ENCODE peak calls at places on chromosome 14, in five cellular contexts. One of them, this sample, is unnamed.

GRCh38 chr14:95380350-95381042 is 60.8 kb upstream of the CLMN start:
- DNase-seq in fibroblast of lung: no peak
- DNase-seq in NB4: no peak
- DNase-seq in GM23248: no peak
- DNase-seq in GM12865: no peak
- DNase-seq in this sample: no peak

GRCh38 chr14:32596390-32596789 is 267.3 kb downstream of the AKAP6 start:
- DNase-seq in GM23248: no peak
- DNase-seq in fibroblast of lung: no peak
- DNase-seq in NB4: no peak
- DNase-seq in GM12865: no peak
- DNase-seq in this sample: no peak

GRCh38 chr14:24315807-24316596 is 4.7 kb downstream of the LTB4R start:
- DNase-seq in GM12865: no peak
- DNase-seq in fibroblast of lung: no peak
- DNase-seq in GM23248: peak; percentile 36
- DNase-seq in NB4: no peak
- DNase-seq in this sample: no peak

GRCh38 chr14:92692822-92693226 is 55.6 kb downstream of the LGMN start:
- DNase-seq in GM23248: peak; percentile 20
- DNase-seq in fibroblast of lung: peak; percentile 47
- DNase-seq in NB4: no peak
- DNase-seq in GM12865: no peak
- DNase-seq in this sample: no peak

GRCh38 chr14:69105326-69105725 is 47.6 kb downstream of the DCAF5 start:
- DNase-seq in GM23248: peak; percentile 92
- DNase-seq in NB4: no peak
- DNase-seq in fibroblast of lung: peak; percentile 92
- DNase-seq in GM12865: no peak
- DNase-seq in this sample: no peak

GRCh38 chr14:43795600-43796228 is 711.4 kb downstream of the FSCB start:
- DNase-seq in GM23248: peak; percentile 1
- DNase-seq in NB4: peak; percentile 12
- DNase-seq in fibroblast of lung: no peak
- DNase-seq in GM12865: no peak
- DNase-seq in this sample: no peak

GRCh38 chr14:74085047-74085637 is 386 bp downstream of the LIN52 start:
- DNase-seq in GM12865: peak; percentile 69
- DNase-seq in fibroblast of lung: peak; percentile 62
- DNase-seq in NB4: peak; percentile 48
- DNase-seq in GM23248: peak; percentile 80
- DNase-seq in this sample: no peak

GRCh38 chr14:66649515-66649914 is 141.6 kb downstream of the GPHN start:
- DNase-seq in GM23248: no peak
- DNase-seq in fibroblast of lung: no peak
- DNase-seq in NB4: no peak
- DNase-seq in GM12865: peak; percentile 89
- DNase-seq in this sample: no peak

GRCh38 chr14:92649934-92650545 is 98.4 kb downstream of the LGMN start:
- DNase-seq in GM23248: peak; percentile 85
- DNase-seq in fibroblast of lung: peak; percentile 80
- DNase-seq in GM12865: no peak
- DNase-seq in NB4: peak; percentile 96
- DNase-seq in this sample: no peak

GRCh38 chr14:66530526-66530925 is 22.6 kb downstream of the GPHN start:
- DNase-seq in GM12865: peak; percentile 44
- DNase-seq in GM23248: no peak
- DNase-seq in NB4: no peak
- DNase-seq in fibroblast of lung: no peak
- DNase-seq in this sample: no peak

DNA sequence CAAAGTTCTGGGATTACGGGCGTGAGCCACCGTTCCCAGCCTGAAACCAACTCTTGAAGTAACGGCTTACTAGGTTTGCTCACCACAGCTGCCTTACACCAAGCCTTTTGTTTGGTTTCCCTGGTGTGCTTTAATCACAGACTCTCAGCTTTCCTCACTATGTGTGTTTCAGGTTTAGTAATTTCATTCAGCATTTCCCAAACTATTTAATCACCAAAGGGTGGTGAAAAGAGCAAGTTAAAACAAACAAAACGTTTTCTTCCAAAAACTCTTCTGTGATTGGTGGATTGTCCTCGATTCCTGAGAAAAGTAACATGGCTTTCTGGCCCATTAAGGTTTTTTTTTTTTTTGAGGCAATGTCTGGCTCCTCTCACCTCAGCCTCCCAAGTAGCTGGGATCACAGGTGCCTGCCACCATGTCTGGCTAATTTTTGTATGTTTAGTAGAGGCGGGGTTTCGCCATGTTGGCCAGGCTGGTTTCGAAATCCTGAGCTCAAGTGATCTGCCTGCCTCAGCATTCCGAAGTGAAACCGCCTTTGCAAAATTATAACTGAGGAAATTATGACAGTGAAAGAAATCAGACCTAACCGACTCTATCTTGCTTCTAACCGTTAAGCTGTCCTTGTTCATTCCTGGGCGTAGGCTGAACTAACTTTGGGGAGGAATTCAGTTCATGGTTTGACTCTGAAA is 1.5 kb upstream of the ZFYVE26 start:
- DNase-seq in fibroblast of lung: no peak
- DNase-seq in GM23248: no peak
- DNase-seq in NB4: peak; percentile 11
- DNase-seq in GM12865: no peak
- DNase-seq in this sample: no peak
- H3K4me3 ChIP-seq in fibroblast of lung: no peak overlapping the region
- H3K4me3 ChIP-seq in GM23248: no peak overlapping the region
- H3K4me3 ChIP-seq in NB4: no peak overlapping the region
- H3K4me3 ChIP-seq in GM12865: no peak overlapping the region
- H3K4me3 ChIP-seq in this sample: no peak overlapping the region

GRCh38 chr14:101781240-101782061 is 19.9 kb downstream of the PPP2R5C start:
- DNase-seq in GM23248: peak; percentile 62
- DNase-seq in GM12865: no peak
- DNase-seq in NB4: no peak
- DNase-seq in fibroblast of lung: peak; percentile 20
- DNase-seq in this sample: no peak
- H3K4me3 ChIP-seq in GM23248: peak overlapping the region; percentile 75
- H3K4me3 ChIP-seq in GM12865: no peak overlapping the region
- H3K4me3 ChIP-seq in NB4: no peak overlapping the region
- H3K4me3 ChIP-seq in fibroblast of lung: peak overlapping the region; percentile 34
- H3K4me3 ChIP-seq in this sample: peak overlapping the region; percentile 24

GRCh38 chr14:37598973-37599526 is 3.6 kb downstream of the TTC6 start:
- DNase-seq in GM23248: no peak
- DNase-seq in GM12865: no peak
- DNase-seq in fibroblast of lung: no peak
- DNase-seq in NB4: no peak
- DNase-seq in this sample: no peak

GRCh38 chr14:37598085-37598972 is 2.9 kb downstream of the TTC6 start:
- DNase-seq in GM23248: no peak
- DNase-seq in NB4: no peak
- DNase-seq in GM12865: no peak
- DNase-seq in fibroblast of lung: no peak
- DNase-seq in this sample: no peak

GRCh38 chr14:37595809-37596595 is 573 bp downstream of the TTC6 start:
- DNase-seq in GM12865: peak; percentile 4
- DNase-seq in NB4: peak; percentile 73
- DNase-seq in fibroblast of lung: peak; percentile 22
- DNase-seq in GM23248: peak; percentile 53
- DNase-seq in this sample: no peak

GRCh38 chr14:37596790-37597189 is 1.4 kb downstream of the TTC6 start:
- DNase-seq in GM12865: no peak
- DNase-seq in GM23248: no peak
- DNase-seq in fibroblast of lung: no peak
- DNase-seq in NB4: no peak
- DNase-seq in this sample: no peak

GRCh38 chr14:37597538-37598084 is 2.2 kb downstream of the TTC6 start:
- DNase-seq in GM23248: peak; percentile 28
- DNase-seq in GM12865: no peak
- DNase-seq in NB4: no peak
- DNase-seq in fibroblast of lung: no peak
- DNase-seq in this sample: no peak
- H3K4me3 ChIP-seq in GM23248: no peak overlapping the region
- H3K4me3 ChIP-seq in GM12865: no peak overlapping the region
- H3K4me3 ChIP-seq in NB4: no peak overlapping the region
- H3K4me3 ChIP-seq in fibroblast of lung: no peak overlapping the region
- H3K4me3 ChIP-seq in this sample: no peak overlapping the region

GRCh38 chr14:36647417-36647826 is 14.2 kb upstream of the PAX9 start:
- DNase-seq in NB4: no peak
- DNase-seq in GM23248: no peak
- DNase-seq in GM12865: no peak
- DNase-seq in fibroblast of lung: no peak
- DNase-seq in this sample: no peak

GRCh38 chr14:36647827-36648753 is 13.6 kb upstream of the PAX9 start:
- DNase-seq in GM12865: no peak
- DNase-seq in GM23248: peak; percentile 76
- DNase-seq in NB4: no peak
- DNase-seq in fibroblast of lung: peak; percentile 45
- DNase-seq in this sample: no peak

GRCh38 chr14:36652542-36653201 is 9.0 kb upstream of the PAX9 start:
- DNase-seq in NB4: no peak
- DNase-seq in GM12865: no peak
- DNase-seq in fibroblast of lung: no peak
- DNase-seq in GM23248: no peak
- DNase-seq in this sample: no peak

GRCh38 chr14:36649872-36650650 is 11.6 kb upstream of the PAX9 start:
- DNase-seq in GM12865: no peak
- DNase-seq in fibroblast of lung: no peak
- DNase-seq in NB4: no peak
- DNase-seq in GM23248: no peak
- DNase-seq in this sample: no peak

GRCh38 chr14:36646664-36647416 is 14.8 kb upstream of the PAX9 start:
- DNase-seq in GM12865: no peak
- DNase-seq in NB4: no peak
- DNase-seq in fibroblast of lung: no peak
- DNase-seq in GM23248: peak; percentile 42
- DNase-seq in this sample: no peak
- H3K4me3 ChIP-seq in GM12865: no peak overlapping the region
- H3K4me3 ChIP-seq in NB4: no peak overlapping the region
- H3K4me3 ChIP-seq in fibroblast of lung: no peak overlapping the region
- H3K4me3 ChIP-seq in GM23248: peak overlapping the region; percentile 71
- H3K4me3 ChIP-seq in this sample: no peak overlapping the region

DNA sequence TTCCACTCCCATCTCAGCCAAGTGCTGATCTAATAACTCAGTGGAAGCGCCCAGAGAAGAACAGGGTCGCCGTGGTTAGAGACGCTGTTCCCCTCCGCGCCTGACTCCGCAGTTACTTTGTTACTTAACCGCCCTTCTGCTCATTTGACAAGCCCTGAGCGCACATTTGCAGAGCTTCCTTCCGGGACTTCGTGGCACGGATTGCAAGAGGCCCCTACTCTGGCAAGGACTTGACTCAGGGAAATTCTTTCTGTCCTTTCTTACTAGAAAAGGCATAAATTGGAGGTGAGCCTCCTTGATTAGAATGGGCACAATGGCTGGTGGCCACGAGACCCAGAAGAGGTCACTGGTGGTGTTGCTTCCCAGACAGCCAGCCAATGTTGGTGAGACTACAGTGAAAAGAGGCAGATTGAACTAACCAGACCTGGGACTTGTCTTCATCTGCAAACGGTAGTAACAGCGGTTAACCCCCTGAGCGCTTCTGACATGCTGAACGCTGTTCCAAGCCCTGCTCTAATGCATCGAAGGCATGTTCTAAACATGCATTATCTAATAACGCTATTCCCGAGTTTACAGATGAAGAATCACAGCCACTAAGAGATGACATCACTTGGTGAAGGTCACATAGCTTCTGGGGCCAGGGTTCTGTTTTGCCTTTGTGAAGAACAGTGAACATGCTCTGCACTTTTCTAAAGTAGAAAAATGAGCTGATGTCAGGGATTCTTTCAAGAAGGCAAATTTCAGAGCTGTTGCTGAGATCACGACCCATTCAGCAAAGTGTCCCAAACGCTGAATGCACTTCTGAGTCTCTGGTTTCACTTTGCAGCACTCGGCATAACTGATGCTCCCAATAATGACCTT is 55.8 kb downstream of the FOS start:
- DNase-seq in GM12865: peak; percentile 83
- DNase-seq in GM23248: peak; percentile 42
- DNase-seq in NB4: peak; percentile 96
- DNase-seq in fibroblast of lung: no peak
- DNase-seq in this sample: no peak
- H3K4me3 ChIP-seq in GM12865: peak overlapping the region; percentile 50
- H3K4me3 ChIP-seq in GM23248: peak overlapping the region; percentile 14
- H3K4me3 ChIP-seq in NB4: peak overlapping the region; percentile 50
- H3K4me3 ChIP-seq in fibroblast of lung: no peak overlapping the region
- H3K4me3 ChIP-seq in this sample: no peak overlapping the region

DNA sequence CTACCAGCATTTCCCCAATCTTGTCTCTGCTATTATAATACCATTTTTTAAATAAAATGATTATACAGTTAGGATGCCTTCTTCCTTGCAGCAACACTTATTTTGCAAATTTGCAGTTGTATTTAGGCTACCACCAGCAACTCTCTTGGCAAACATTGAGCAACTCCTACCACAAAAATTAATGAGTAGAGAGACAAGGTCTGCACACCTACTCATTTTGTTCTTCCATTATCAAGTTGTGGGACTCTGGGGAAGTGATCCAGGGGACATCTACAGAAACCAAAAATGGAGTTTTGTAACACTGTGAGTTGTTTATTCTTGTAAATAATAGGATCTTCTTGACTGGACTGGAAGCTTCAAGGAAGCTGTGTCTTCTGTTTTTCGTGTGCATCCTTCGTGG is 38.6 kb downstream of the DGLUCY start:
- DNase-seq in GM23248: no peak
- DNase-seq in NB4: peak; percentile 66
- DNase-seq in fibroblast of lung: no peak
- DNase-seq in GM12865: no peak
- DNase-seq in this sample: no peak
- H3K4me3 ChIP-seq in GM23248: no peak overlapping the region
- H3K4me3 ChIP-seq in NB4: no peak overlapping the region
- H3K4me3 ChIP-seq in fibroblast of lung: no peak overlapping the region
- H3K4me3 ChIP-seq in GM12865: no peak overlapping the region
- H3K4me3 ChIP-seq in this sample: no peak overlapping the region

GRCh38 chr14:28774764-28775738 is 8.5 kb downstream of the FOXG1 start:
- DNase-seq in NB4: no peak
- DNase-seq in GM12865: no peak
- DNase-seq in GM23248: no peak
- DNase-seq in fibroblast of lung: no peak
- DNase-seq in this sample: no peak

GRCh38 chr14:28777773-28778606 is 11.4 kb downstream of the FOXG1 start:
- DNase-seq in fibroblast of lung: no peak
- DNase-seq in GM23248: no peak
- DNase-seq in GM12865: no peak
- DNase-seq in NB4: no peak
- DNase-seq in this sample: no peak

GRCh38 chr14:28773917-28774691 is 7.5 kb downstream of the FOXG1 start:
- DNase-seq in NB4: no peak
- DNase-seq in fibroblast of lung: peak; percentile 57
- DNase-seq in GM23248: peak; percentile 73
- DNase-seq in GM12865: peak; percentile 55
- DNase-seq in this sample: no peak

GRCh38 chr14:28778718-28779117 is 12.1 kb downstream of the FOXG1 start:
- DNase-seq in GM12865: no peak
- DNase-seq in fibroblast of lung: no peak
- DNase-seq in NB4: no peak
- DNase-seq in GM23248: no peak
- DNase-seq in this sample: no peak

GRCh38 chr14:28776482-28777266 is 10.1 kb downstream of the FOXG1 start:
- DNase-seq in NB4: no peak
- DNase-seq in GM12865: no peak
- DNase-seq in GM23248: no peak
- DNase-seq in fibroblast of lung: no peak
- DNase-seq in this sample: no peak
- H3K4me3 ChIP-seq in NB4: no peak overlapping the region
- H3K4me3 ChIP-seq in GM12865: no peak overlapping the region
- H3K4me3 ChIP-seq in GM23248: no peak overlapping the region
- H3K4me3 ChIP-seq in fibroblast of lung: no peak overlapping the region
- H3K4me3 ChIP-seq in this sample: no peak overlapping the region